ENCODE peak calls at places on chromosome 15, in four cellular contexts. G, I, H and E are unnamed samples.

GRCh38 chr15:79067969-79068368 is 22.6 kb downstream of the RASGRF1 start:
- DNase-seq in H (no peak), I (no peak), G (no peak), E (no peak)

GRCh38 chr15:101187820-101188516 is 63.9 kb downstream of the CHSY1 start:
- DNase-seq in H (no peak), I (peak), G (no peak), E (peak)

GRCh38 chr15:94346272-94346671 is 114.9 kb downstream of the MCTP2 start:
- DNase-seq in I (no peak), G (no peak), H (no peak), E (peak)

GRCh38 chr15:77506311-77507150 is 85.8 kb downstream of the HMG20A start:
- DNase-seq in I (no peak), G (no peak), H (peak), E (no peak)

GRCh38 chr15:28123408-28124023 is 24.4 kb upstream of the OCA2 start:
- DNase-seq in I (peak), H (peak), G (peak), E (peak)

GRCh38 chr15:62486041-62486440 is 321.0 kb upstream of the C2CD4B start:
- DNase-seq in G (no peak), I (no peak), H (no peak), E (no peak)

GRCh38 chr15:94667109-94667508 is 435.7 kb downstream of the MCTP2 start:
- DNase-seq in I (no peak), H (no peak), G (no peak), E (no peak)

GRCh38 chr15:35289029-35289617 is 204.0 kb upstream of the NANOGP8 start:
- DNase-seq in I (peak), H (peak), G (no peak), E (peak)

GRCh38 chr15:90787881-90788280 is 70.7 kb downstream of the BLM start:
- DNase-seq in I (no peak), H (no peak), G (no peak), E (no peak)

GRCh38 chr15:65115542-65115941 is 542 bp upstream of the UBAP1L start:
- DNase-seq in I (no peak), H (no peak), G (no peak), E (no peak)

GRCh38 chr15:34818531-34818930 is 23.2 kb upstream of the ACTC1 start:
- DNase-seq in H (no peak), G (no peak), I (peak), E (peak)

GRCh38 chr15:72706266-72706665 is 20.3 kb downstream of the BBS4 start:
- DNase-seq in G (no peak), I (peak), H (no peak), E (no peak)

GRCh38 chr15:40843885-40844542 is at the start of gene SPINT1:
- DNase-seq in H (no peak), G (peak), I (peak), E (no peak)

GRCh38 chr15:58147151-58147550 is 9.0 kb downstream of the AQP9 start:
- DNase-seq in I (no peak), H (no peak), G (no peak), E (peak)

GRCh38 chr15:67820992-67821783 is 4.1 kb upstream of the SKOR1 start:
- DNase-seq in G (peak), H (no peak), I (peak), E (peak)

GRCh38 chr15:74587924-74588323 is 27.7 kb upstream of the CLK3 start:
- DNase-seq in G (no peak), I (no peak), H (no peak), E (no peak)

GRCh38 chr15:97806731-97807130 is 153.8 kb upstream of the ARRDC4 start:
- DNase-seq in H (no peak), I (no peak), G (no peak), E (no peak)

GRCh38 chr15:71456362-71456761 is 341.1 kb downstream of the THSD4 start:
- DNase-seq in I (no peak), G (no peak), H (no peak), E (no peak)

GRCh38 chr15:72341361-72341760 is 21.4 kb upstream of the CELF6 start:
- DNase-seq in H (no peak), G (no peak), I (peak), E (peak)

GRCh38 chr15:89998141-89998661 is 2.9 kb upstream of the ZNF710 start:
- DNase-seq in H (no peak), G (no peak), I (peak), E (peak)

GRCh38 chr15:100663066-100663465 is 60.7 kb downstream of the ASB7 start:
- DNase-seq in I (no peak), H (no peak), G (no peak), E (peak)

GRCh38 chr15:79863886-79864285 is 32.9 kb downstream of the MTHFS start:
- DNase-seq in I (peak), G (no peak), H (no peak), E (peak)

GRCh38 chr15:59550961-59551360 is 60.6 kb upstream of the GCNT3 start:
- DNase-seq in H (no peak), G (no peak), I (peak), E (no peak)

GRCh38 chr15:99014803-99015676 is 7.4 kb upstream of the PGPEP1L start:
- DNase-seq in H (no peak), I (peak), G (peak), E (peak)

GRCh38 chr15:28133281-28133680 is 34.2 kb upstream of the OCA2 start:
- DNase-seq in H (no peak), G (no peak), I (no peak), E (no peak)

GRCh38 chr15:101126618-101127502 is 125.0 kb downstream of the CHSY1 start:
- DNase-seq in G (no peak), H (no peak), I (peak), E (peak)

GRCh38 chr15:63264685-63265302 is 12.6 kb upstream of the APH1B start:
- DNase-seq in G (no peak), H (no peak), I (peak), E (peak)

GRCh38 chr15:80578206-80578595 is 116.9 kb upstream of the ABHD17C start:
- DNase-seq in I (no peak), H (no peak), G (no peak), E (no peak)